ENCODE peak calls at places on chromosomes 12 and 14, in nine cellular contexts. Z is uterus; X is NCI-H1105 treated with DMSO at 0.1 percent for 48 hours; B is cardiac fibroblast; A is activated naive CD4-positive, alpha-beta T cell treated with Interleukin-2 at 50 U/mL for 16 hours; H is NCI-H1092 treated with DMSO at 0.1 percent for 48 hours; E is dorsolateral prefrontal cortex; D is NCI-H187 treated with DMSO at 0.1 percent for 48 hours; L is DMS 273 treated with DMSO at 0.1 percent for 48 hours. K is an unnamed sample.

GRCh38 chr14:102939329-102939728 is 16.9 kb downstream of the AMN start:
- DNase-seq in Z (no peak), X (no peak), B (no peak), A (no peak), H (no peak), E (no peak), D (no peak), L (no peak), K (no peak)

GRCh38 chr14:73712540-73713141 is 1.5 kb downstream of the PNMA1 start:
- DNase-seq in Z (no peak), X (peak), B (peak), A (peak), H (peak), E (peak), D (peak), L (peak), K (no peak)

GRCh38 chr12:9906888-9907287 is 25.3 kb downstream of the CLEC2A start:
- DNase-seq in Z (no peak), X (no peak), B (no peak), A (peak), H (no peak), E (no peak), D (no peak), L (no peak), K (no peak)

GRCh38 chr12:78878447-78878846 is 13.9 kb downstream of the SYT1 start:
- DNase-seq in Z (no peak), X (peak), B (no peak), A (no peak), H (no peak), E (no peak), D (peak), L (no peak), K (no peak)

GRCh38 chr14:58560208-58560607 is 77.6 kb upstream of the DACT1 start:
- DNase-seq in Z (no peak), X (no peak), B (peak), A (no peak), H (no peak), E (no peak), D (no peak), L (no peak), K (no peak)

GRCh38 chr14:105508069-105508468 is 17.0 kb downstream of the TEDC1 start:
- DNase-seq in Z (no peak), X (no peak), B (no peak), A (no peak), H (no peak), E (no peak), D (no peak), L (no peak), K (no peak)

GRCh38 chr12:31899136-31899535 is 60.1 kb upstream of the RESF1 start:
- DNase-seq in Z (no peak), X (no peak), B (no peak), A (no peak), H (no peak), E (no peak), D (no peak), L (no peak), K (no peak)

GRCh38 chr14:73820631-73821030 is 31.0 kb upstream of the PTGR2 start:
- DNase-seq in Z (no peak), X (no peak), B (no peak), A (no peak), H (no peak), E (no peak), D (no peak), L (no peak), K (no peak)

GRCh38 chr12:124837958-124838803 is 25.5 kb downstream of the SCARB1 start:
- DNase-seq in Z (peak), X (no peak), B (peak), A (no peak), H (peak), E (peak), D (no peak), L (peak), K (peak)

GRCh38 chr12:123948401-123949117 is 24.1 kb downstream of the CCDC92 start:
- DNase-seq in Z (no peak), X (no peak), B (no peak), A (no peak), H (no peak), E (peak), D (no peak), L (no peak), K (no peak)

GRCh38 chr14:64806202-64806861 is 73.4 kb downstream of the SPTB start:
- DNase-seq in Z (no peak), X (no peak), B (peak), A (no peak), H (no peak), E (no peak), D (no peak), L (no peak), K (peak)

GRCh38 chr12:20525064-20525610 is 156.8 kb downstream of the PDE3A start:
- DNase-seq in Z (no peak), X (no peak), B (peak), A (no peak), H (no peak), E (no peak), D (no peak), L (no peak), K (no peak)

GRCh38 chr12:112303004-112303403 is 79.2 kb downstream of the HECTD4 start:
- DNase-seq in Z (no peak), X (no peak), B (peak), A (peak), H (no peak), E (no peak), D (no peak), L (no peak), K (peak)

GRCh38 chr14:55438066-55438683 is 2.2 kb downstream of the TBPL2 start:
- DNase-seq in Z (no peak), X (peak), B (peak), A (no peak), H (peak), E (no peak), D (peak), L (peak), K (peak)

K was measured in hepatic stellate cell.